ENCODE peak calls at places on chromosomes 7 and 10, in six cellular contexts. One of them, this sample, is unnamed.

GRCh38 chr10:73773152-73773879 is 8.5 kb upstream of the CHCHD1 start:
- DNase-seq in mammary epithelial cell: no peak
- DNase-seq in fibroblast of lung: no peak
- DNase-seq in heart left ventricle: peak; percentile 41
- DNase-seq in cardiac muscle cell: peak; percentile 9
- DNase-seq in right lobe of liver: no peak
- DNase-seq in this sample: no peak

GRCh38 chr7:131261476-131261994 is 66.1 kb upstream of the MKLN1 start:
- DNase-seq in mammary epithelial cell: no peak
- DNase-seq in fibroblast of lung: no peak
- DNase-seq in heart left ventricle: no peak
- DNase-seq in cardiac muscle cell: no peak
- DNase-seq in right lobe of liver: no peak
- DNase-seq in this sample: no peak

GRCh38 chr7:100753750-100754149 is 20.4 kb downstream of the ZAN start:
- DNase-seq in mammary epithelial cell: no peak
- DNase-seq in fibroblast of lung: peak; percentile 54
- DNase-seq in heart left ventricle: no peak
- DNase-seq in cardiac muscle cell: no peak
- DNase-seq in right lobe of liver: no peak
- DNase-seq in this sample: no peak

GRCh38 chr10:78713659-78714058 is 355.1 kb upstream of the ZMIZ1 start:
- DNase-seq in mammary epithelial cell: no peak
- DNase-seq in fibroblast of lung: no peak
- DNase-seq in heart left ventricle: no peak
- DNase-seq in cardiac muscle cell: no peak
- DNase-seq in right lobe of liver: no peak
- DNase-seq in this sample: no peak

GRCh38 chr10:21208666-21209316 is 311.7 kb upstream of the NEBL start:
- DNase-seq in mammary epithelial cell: peak; percentile 19
- DNase-seq in fibroblast of lung: peak; percentile 6
- DNase-seq in heart left ventricle: no peak
- DNase-seq in cardiac muscle cell: no peak
- DNase-seq in right lobe of liver: no peak
- DNase-seq in this sample: no peak

GRCh38 chr7:28579571-28579970 is 167.3 kb downstream of the CREB5 start:
- DNase-seq in mammary epithelial cell: no peak
- DNase-seq in fibroblast of lung: no peak
- DNase-seq in heart left ventricle: no peak
- DNase-seq in cardiac muscle cell: no peak
- DNase-seq in right lobe of liver: no peak
- DNase-seq in this sample: no peak

GRCh38 chr10:94358480-94358879 is 4.3 kb downstream of the NOC3L start:
- DNase-seq in mammary epithelial cell: peak; percentile 79
- DNase-seq in fibroblast of lung: peak; percentile 92
- DNase-seq in heart left ventricle: no peak
- DNase-seq in cardiac muscle cell: no peak
- DNase-seq in right lobe of liver: no peak
- DNase-seq in this sample: no peak

GRCh38 chr7:92602352-92603088 is 12.3 kb upstream of the FAM133B start:
- DNase-seq in mammary epithelial cell: no peak
- DNase-seq in fibroblast of lung: no peak
- DNase-seq in heart left ventricle: no peak
- DNase-seq in cardiac muscle cell: no peak
- DNase-seq in right lobe of liver: no peak
- DNase-seq in this sample: no peak

GRCh38 chr7:55595511-55595910 is 23.2 kb upstream of the VOPP1 start:
- DNase-seq in mammary epithelial cell: no peak
- DNase-seq in fibroblast of lung: no peak
- DNase-seq in heart left ventricle: no peak
- DNase-seq in cardiac muscle cell: no peak
- DNase-seq in right lobe of liver: no peak
- DNase-seq in this sample: no peak

GRCh38 chr10:16559236-16559773 is 37.6 kb upstream of the C1QL3 start:
- DNase-seq in mammary epithelial cell: no peak
- DNase-seq in fibroblast of lung: no peak
- DNase-seq in heart left ventricle: no peak
- DNase-seq in cardiac muscle cell: no peak
- DNase-seq in right lobe of liver: no peak
- DNase-seq in this sample: no peak

GRCh38 chr10:86673216-86673826 is 5.0 kb downstream of the LDB3 start:
- DNase-seq in mammary epithelial cell: no peak
- DNase-seq in fibroblast of lung: no peak
- DNase-seq in heart left ventricle: no peak
- DNase-seq in cardiac muscle cell: no peak
- DNase-seq in right lobe of liver: no peak
- DNase-seq in this sample: no peak

DNA sequence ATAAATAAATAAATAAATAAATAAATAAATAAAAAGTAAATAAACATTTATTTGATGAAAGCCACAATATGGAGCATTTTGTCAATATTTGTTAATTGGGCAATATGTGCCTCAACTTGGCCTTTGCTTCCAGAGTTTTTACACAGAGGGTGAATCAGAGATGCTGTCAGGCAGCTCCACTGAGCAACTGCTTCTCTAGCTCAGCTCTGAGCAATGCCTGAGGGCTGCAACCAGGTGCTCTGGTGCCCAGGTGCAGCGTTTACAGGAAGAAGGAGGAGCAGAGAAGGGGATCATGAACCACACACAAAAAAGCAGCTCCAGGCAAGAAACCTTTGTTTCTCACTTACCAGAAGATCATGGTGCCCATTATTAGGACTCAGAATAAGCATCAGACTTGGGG is 876.2 kb upstream of the AUTS2 start:
- DNase-seq in mammary epithelial cell: no peak
- DNase-seq in fibroblast of lung: no peak
- DNase-seq in heart left ventricle: no peak
- DNase-seq in cardiac muscle cell: no peak
- DNase-seq in right lobe of liver: no peak
- DNase-seq in this sample: no peak
- H3K36me3 ChIP-seq in mammary epithelial cell: no peaks in the 10 kb centered on the region
- H3K36me3 ChIP-seq in fibroblast of lung: no peaks in the 10 kb centered on the region
- H3K36me3 ChIP-seq in heart left ventricle: no peaks in the 10 kb centered on the region
- H3K36me3 ChIP-seq in cardiac muscle cell: no peaks in the 10 kb centered on the region
- H3K36me3 ChIP-seq in right lobe of liver: no peaks in the 10 kb centered on the region
- H3K36me3 ChIP-seq in this sample: no peaks in the 10 kb centered on the region

GRCh38 chr10:11305825-11306601 is 288.3 kb downstream of the CELF2 start:
- DNase-seq in mammary epithelial cell: no peak
- DNase-seq in fibroblast of lung: no peak
- DNase-seq in heart left ventricle: no peak
- DNase-seq in cardiac muscle cell: no peak
- DNase-seq in right lobe of liver: no peak
- DNase-seq in this sample: no peak
- H3K36me3 ChIP-seq in mammary epithelial cell: no peaks in the 10 kb centered on the region
- H3K36me3 ChIP-seq in fibroblast of lung: no peaks in the 10 kb centered on the region
- H3K36me3 ChIP-seq in heart left ventricle: peaks cover 71% of the 10 kb centered on the region
- H3K36me3 ChIP-seq in cardiac muscle cell: peaks cover 8% of the 10 kb centered on the region
- H3K36me3 ChIP-seq in right lobe of liver: no peaks in the 10 kb centered on the region
- H3K36me3 ChIP-seq in this sample: peaks cover 24% of the 10 kb centered on the region

DNA sequence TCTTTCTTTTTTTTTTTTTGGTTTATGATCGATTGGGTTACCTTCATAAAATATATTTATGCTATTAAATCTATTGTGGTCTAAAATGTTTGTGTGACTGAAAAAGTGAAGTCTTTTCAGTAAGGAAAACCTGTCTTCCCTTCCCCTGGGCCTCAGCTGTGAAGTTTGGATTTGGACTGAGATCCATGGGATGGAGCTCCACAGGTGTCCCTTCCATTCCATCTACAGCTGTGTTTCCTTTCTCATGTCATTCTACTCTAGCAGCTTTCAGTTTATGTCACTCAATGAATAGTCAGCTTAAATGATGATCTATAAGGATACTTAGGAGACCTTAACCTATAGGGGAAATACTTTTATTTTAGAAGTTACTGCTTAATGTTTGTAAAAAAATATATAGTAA is 48.0 kb upstream of the NCF1 start:
- DNase-seq in mammary epithelial cell: no peak
- DNase-seq in fibroblast of lung: no peak
- DNase-seq in heart left ventricle: no peak
- DNase-seq in cardiac muscle cell: no peak
- DNase-seq in right lobe of liver: no peak
- DNase-seq in this sample: no peak
- H3K36me3 ChIP-seq in mammary epithelial cell: peaks cover 14% of the 10 kb centered on the region
- H3K36me3 ChIP-seq in fibroblast of lung: peaks cover 2% of the 10 kb centered on the region
- H3K36me3 ChIP-seq in heart left ventricle: peaks cover 37% of the 10 kb centered on the region
- H3K36me3 ChIP-seq in cardiac muscle cell: peaks cover 23% of the 10 kb centered on the region
- H3K36me3 ChIP-seq in right lobe of liver: no peaks in the 10 kb centered on the region
- H3K36me3 ChIP-seq in this sample: no peaks in the 10 kb centered on the region

GRCh38 chr7:2380461-2380860 is 22.9 kb upstream of the CHST12 start:
- DNase-seq in mammary epithelial cell: no peak
- DNase-seq in fibroblast of lung: no peak
- DNase-seq in heart left ventricle: no peak
- DNase-seq in cardiac muscle cell: no peak
- DNase-seq in right lobe of liver: no peak
- DNase-seq in this sample: no peak
- H3K36me3 ChIP-seq in mammary epithelial cell: peaks cover 34% of the 10 kb centered on the region
- H3K36me3 ChIP-seq in fibroblast of lung: peaks cover 36% of the 10 kb centered on the region
- H3K36me3 ChIP-seq in heart left ventricle: peaks cover 54% of the 10 kb centered on the region
- H3K36me3 ChIP-seq in cardiac muscle cell: peaks cover 44% of the 10 kb centered on the region
- H3K36me3 ChIP-seq in right lobe of liver: no peaks in the 10 kb centered on the region
- H3K36me3 ChIP-seq in this sample: peaks cover under 1% of the 10 kb centered on the region

GRCh38 chr7:76326646-76327233 is 24.3 kb downstream of the HSPB1 start:
- DNase-seq in mammary epithelial cell: no peak
- DNase-seq in fibroblast of lung: peak; percentile 71
- DNase-seq in heart left ventricle: no peak
- DNase-seq in cardiac muscle cell: no peak
- DNase-seq in right lobe of liver: no peak
- DNase-seq in this sample: no peak
- H3K36me3 ChIP-seq in mammary epithelial cell: peaks cover 34% of the 10 kb centered on the region
- H3K36me3 ChIP-seq in fibroblast of lung: peaks cover 23% of the 10 kb centered on the region
- H3K36me3 ChIP-seq in heart left ventricle: peaks cover 52% of the 10 kb centered on the region
- H3K36me3 ChIP-seq in cardiac muscle cell: peaks cover 13% of the 10 kb centered on the region
- H3K36me3 ChIP-seq in right lobe of liver: no peaks in the 10 kb centered on the region
- H3K36me3 ChIP-seq in this sample: peaks cover 26% of the 10 kb centered on the region

GRCh38 chr10:42596196-42596595 is 42.2 kb downstream of the ZNF33B start:
- DNase-seq in mammary epithelial cell: no peak
- DNase-seq in fibroblast of lung: no peak
- DNase-seq in heart left ventricle: no peak
- DNase-seq in cardiac muscle cell: no peak
- DNase-seq in right lobe of liver: no peak
- DNase-seq in this sample: no peak

GRCh38 chr10:42598249-42598873 is 40.0 kb downstream of the ZNF33B start:
- DNase-seq in mammary epithelial cell: no peak
- DNase-seq in fibroblast of lung: no peak
- DNase-seq in heart left ventricle: no peak
- DNase-seq in cardiac muscle cell: no peak
- DNase-seq in right lobe of liver: no peak
- DNase-seq in this sample: no peak

GRCh38 chr10:42594246-42594650 is 44.1 kb downstream of the ZNF33B start:
- DNase-seq in mammary epithelial cell: peak; percentile 48
- DNase-seq in fibroblast of lung: peak; percentile 89
- DNase-seq in heart left ventricle: no peak
- DNase-seq in cardiac muscle cell: no peak
- DNase-seq in right lobe of liver: no peak
- DNase-seq in this sample: no peak

GRCh38 chr10:42593284-42593683 is 45.1 kb downstream of the ZNF33B start:
- DNase-seq in mammary epithelial cell: no peak
- DNase-seq in fibroblast of lung: peak; percentile 8
- DNase-seq in heart left ventricle: no peak
- DNase-seq in cardiac muscle cell: no peak
- DNase-seq in right lobe of liver: no peak
- DNase-seq in this sample: no peak
- H3K36me3 ChIP-seq in mammary epithelial cell: peaks cover 2% of the 10 kb centered on the region
- H3K36me3 ChIP-seq in fibroblast of lung: no peaks in the 10 kb centered on the region
- H3K36me3 ChIP-seq in heart left ventricle: peaks cover 54% of the 10 kb centered on the region
- H3K36me3 ChIP-seq in cardiac muscle cell: peaks cover 26% of the 10 kb centered on the region
- H3K36me3 ChIP-seq in right lobe of liver: no peaks in the 10 kb centered on the region
- H3K36me3 ChIP-seq in this sample: peaks cover 26% of the 10 kb centered on the region

DNA sequence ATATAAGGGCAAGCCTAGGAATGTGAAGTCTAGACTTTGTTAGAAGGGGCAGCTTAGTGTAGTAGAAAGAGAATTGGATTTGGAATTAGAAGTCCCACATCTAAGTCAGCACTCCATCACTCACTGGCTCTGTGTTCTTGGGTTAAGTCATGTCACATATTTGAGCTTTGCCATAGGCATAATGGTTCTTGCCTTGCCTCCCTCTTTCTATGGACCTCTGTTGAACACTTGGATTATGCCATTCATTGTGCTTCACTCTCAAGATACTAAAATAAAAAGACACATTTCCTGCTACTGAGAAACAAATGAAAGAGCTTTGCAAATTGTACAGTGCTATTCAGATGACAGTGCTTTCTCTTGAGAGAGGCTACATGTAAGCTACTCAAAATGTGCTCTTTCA is 35.9 kb downstream of the SEC23IP start:
- DNase-seq in mammary epithelial cell: no peak
- DNase-seq in fibroblast of lung: no peak
- DNase-seq in heart left ventricle: no peak
- DNase-seq in cardiac muscle cell: no peak
- DNase-seq in right lobe of liver: no peak
- DNase-seq in this sample: no peak
- H3K36me3 ChIP-seq in mammary epithelial cell: peaks cover 45% of the 10 kb centered on the region
- H3K36me3 ChIP-seq in fibroblast of lung: peaks cover 10% of the 10 kb centered on the region
- H3K36me3 ChIP-seq in heart left ventricle: peaks cover 95% of the 10 kb centered on the region
- H3K36me3 ChIP-seq in cardiac muscle cell: peaks cover 55% of the 10 kb centered on the region
- H3K36me3 ChIP-seq in right lobe of liver: peaks cover 5% of the 10 kb centered on the region
- H3K36me3 ChIP-seq in this sample: peaks cover 64% of the 10 kb centered on the region

GRCh38 chr7:95589766-95590165 is 6.5 kb downstream of the PDK4 start:
- DNase-seq in mammary epithelial cell: no peak
- DNase-seq in fibroblast of lung: no peak
- DNase-seq in heart left ventricle: no peak
- DNase-seq in cardiac muscle cell: no peak
- DNase-seq in right lobe of liver: no peak
- DNase-seq in this sample: no peak

GRCh38 chr7:95592570-95592969 is 3.7 kb downstream of the PDK4 start:
- DNase-seq in mammary epithelial cell: no peak
- DNase-seq in fibroblast of lung: no peak
- DNase-seq in heart left ventricle: no peak
- DNase-seq in cardiac muscle cell: no peak
- DNase-seq in right lobe of liver: no peak
- DNase-seq in this sample: no peak

GRCh38 chr7:95586951-95587301 is 9.4 kb downstream of the PDK4 start:
- DNase-seq in mammary epithelial cell: no peak
- DNase-seq in fibroblast of lung: no peak
- DNase-seq in heart left ventricle: no peak
- DNase-seq in cardiac muscle cell: no peak
- DNase-seq in right lobe of liver: no peak
- DNase-seq in this sample: no peak

GRCh38 chr7:95590387-95591248 is 5.7 kb downstream of the PDK4 start:
- DNase-seq in mammary epithelial cell: no peak
- DNase-seq in fibroblast of lung: no peak
- DNase-seq in heart left ventricle: no peak
- DNase-seq in cardiac muscle cell: no peak
- DNase-seq in right lobe of liver: no peak
- DNase-seq in this sample: no peak

DNA sequence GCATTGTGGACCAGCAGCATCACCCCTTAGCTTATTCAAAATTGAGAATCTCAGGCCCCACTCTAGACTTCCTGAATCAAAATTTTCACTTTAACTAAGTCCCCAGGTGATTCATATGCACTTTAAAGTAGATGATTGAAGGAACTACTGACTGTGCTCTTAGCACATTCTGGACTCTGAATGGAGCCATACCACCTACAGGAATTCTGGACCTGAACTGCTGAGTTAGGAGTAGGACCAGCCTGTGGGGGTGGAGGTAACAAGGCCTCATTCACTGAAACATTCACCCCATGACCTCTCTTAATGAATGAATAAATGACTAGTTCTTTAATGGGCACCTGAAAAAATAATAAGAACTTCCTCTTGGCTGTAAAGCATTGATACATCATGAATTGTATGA is 7.3 kb downstream of the PDK4 start:
- DNase-seq in mammary epithelial cell: peak; percentile 32
- DNase-seq in fibroblast of lung: no peak
- DNase-seq in heart left ventricle: no peak
- DNase-seq in cardiac muscle cell: no peak
- DNase-seq in right lobe of liver: no peak
- DNase-seq in this sample: no peak
- H3K36me3 ChIP-seq in mammary epithelial cell: no peaks in the 10 kb centered on the region
- H3K36me3 ChIP-seq in fibroblast of lung: no peaks in the 10 kb centered on the region
- H3K36me3 ChIP-seq in heart left ventricle: peaks cover 97% of the 10 kb centered on the region
- H3K36me3 ChIP-seq in cardiac muscle cell: no peaks in the 10 kb centered on the region
- H3K36me3 ChIP-seq in right lobe of liver: no peaks in the 10 kb centered on the region
- H3K36me3 ChIP-seq in this sample: no peaks in the 10 kb centered on the region